ENCODE peak calls at places on chromosome X, in nine cellular contexts. W is Panc1, A is H1, V is K562, D is HL-60, B is endothelial cell of umbilical vein, P is stomach, T is prostate gland, M is transverse colon. S is an unnamed sample. For H3K27me3, the result is how much of the 10 kb centered on the place peaks cover.

GRCh38 chrX:28586891-28587635 is at the start of gene IL1RAPL1:
- DNase-seq in B (peak), T (peak), D (no peak), W (no peak), P (no peak), V (no peak), A (no peak), M (no peak), S (no peak)

GRCh38 chrX:70168238-70169188 is 8.8 kb upstream of the DGAT2L6 start:
- DNase-seq in A (no peak), D (no peak), P (no peak), V (peak), T (no peak), W (no peak), M (no peak), B (peak), S (no peak)

GRCh38 chrX:346034-346813 is 27.6 kb upstream of the GTPBP6 start:
- DNase-seq in P (no peak), B (no peak), A (peak), T (no peak), V (no peak), D (no peak), W (no peak), M (no peak), S (no peak)

GRCh38 chrX:146054311-146054710 is 236.7 kb downstream of the SLITRK2 start:
- DNase-seq in B (no peak), D (no peak), M (no peak), V (no peak), A (no peak), W (no peak), T (no peak), P (no peak), S (no peak)

GRCh38 chrX:155441097-155441496 is 17.3 kb downstream of the F8A3 start:
- DNase-seq in A (no peak), T (no peak), B (no peak), M (no peak), W (no peak), D (no peak), V (no peak), P (no peak), S (no peak)

GRCh38 chrX:54758114-54759055 is 39.7 kb downstream of the ITIH6 start:
- DNase-seq in M (no peak), B (no peak), T (no peak), A (no peak), V (no peak), D (no peak), W (no peak), P (no peak), S (peak)

GRCh38 chrX:12013220-12013619 is 125.1 kb upstream of the FRMPD4 start:
- DNase-seq in D (no peak), W (no peak), M (no peak), V (no peak), A (no peak), P (no peak), T (no peak), B (peak), S (no peak)

GRCh38 chrX:50622751-50623150 is 152.1 kb upstream of the DGKK start:
- DNase-seq in W (no peak), D (no peak), B (no peak), V (no peak), M (no peak), T (no peak), A (no peak), P (no peak), S (no peak)

GRCh38 chrX:86171366-86171765 is 23.1 kb downstream of the DACH2 start:
- DNase-seq in W (peak), V (no peak), P (no peak), A (peak), T (no peak), M (no peak), D (peak), B (peak), S (no peak)

GRCh38 chrX:21855937-21856415 is at the start of gene YY2:
- DNase-seq in P (no peak), D (no peak), A (no peak), B (no peak), W (no peak), T (no peak), V (no peak), M (no peak), S (no peak)

GRCh38 chrX:153851981-153852380 is 21.6 kb upstream of the PDZD4 start:
- DNase-seq in V (no peak), T (no peak), W (no peak), A (no peak), B (peak), M (no peak), P (no peak), D (no peak), S (no peak)

GRCh38 chrX:152817082-152817744 is 13.3 kb downstream of the CETN2 start:
- DNase-seq in V (peak), D (no peak), T (no peak), A (no peak), P (no peak), W (no peak), B (peak), M (peak), S (no peak)

GRCh38 chrX:153925739-153926593 is at the start of gene ARHGAP4:
- DNase-seq in P (no peak), V (peak), A (no peak), W (no peak), T (no peak), M (no peak), D (peak), B (no peak), S (no peak)

GRCh38 chrX:78387364-78387763 is 60.0 kb upstream of the CYSLTR1 start:
- DNase-seq in A (no peak), B (no peak), D (no peak), P (no peak), V (no peak), W (no peak), T (no peak), M (no peak), S (no peak)

GRCh38 chrX:115690554-115691216 is 129.7 kb downstream of the PLS3 start:
- DNase-seq in B (peak), P (peak), V (peak), D (peak), T (peak), A (peak), M (peak), W (peak), S (no peak)

GRCh38 chrX:149124526-149125108 is 380.5 kb downstream of the IDS start:
- DNase-seq in W (no peak), D (no peak), V (no peak), M (no peak), T (no peak), B (no peak), P (no peak), A (no peak), S (no peak)

GRCh38 chrX:97238632-97239031 is 354.9 kb downstream of the RPA4 start:
- DNase-seq in T (no peak), V (no peak), M (no peak), B (peak), D (no peak), P (no peak), W (no peak), A (no peak), S (no peak)

GRCh38 chrX:17968367-17968766 is 107.3 kb upstream of the RAI2 start:
- DNase-seq in B (no peak), A (no peak), W (no peak), M (no peak), P (no peak), D (no peak), V (no peak), T (no peak), S (no peak)

GRCh38 chrX:70434352-70434866 is 10.2 kb upstream of the DLG3 start:
- DNase-seq in A (peak), D (peak), V (peak), B (peak), W (peak), M (peak), T (peak), P (peak), S (peak)

GRCh38 chrX:15607067-15607466 is 6.3 kb upstream of the ACE2 start:
- DNase-seq in M (no peak), V (no peak), T (peak), P (peak), A (no peak), W (no peak), D (no peak), B (no peak), S (no peak)

GRCh38 chrX:11470231-11470630 is 177.0 kb downstream of the AMELX start:
- DNase-seq in P (no peak), A (no peak), D (no peak), W (no peak), V (no peak), B (peak), T (peak), M (no peak), S (no peak)

GRCh38 chrX:17459008-17459407 is 84.0 kb downstream of the NHS start:
- DNase-seq in W (no peak), M (no peak), D (no peak), B (no peak), V (no peak), T (peak), A (no peak), P (peak), S (no peak)

GRCh38 chrX:113300580-113300979 is 459.9 kb upstream of the AMOT start:
- DNase-seq in W (no peak), A (no peak), M (no peak), D (no peak), P (no peak), B (no peak), V (no peak), T (no peak), S (no peak)

GRCh38 chrX:29555465-29556091 is 659.8 kb upstream of the MAGEB2 start:
- DNase-seq in T (no peak), M (no peak), V (no peak), W (no peak), A (no peak), P (no peak), D (no peak), B (no peak), S (no peak)

GRCh38 chrX:107935200-107935599 is 47.0 kb downstream of the TEX13B start:
- DNase-seq in B (peak), V (no peak), P (no peak), A (no peak), T (no peak), D (no peak), M (no peak), W (peak), S (no peak)

GRCh38 chrX:7201481-7201880 is 53.5 kb upstream of the PUDP start:
- DNase-seq in D (no peak), V (no peak), P (no peak), T (no peak), W (no peak), M (no peak), B (no peak), A (no peak), S (no peak)

GRCh38 chrX:47572773-47573333 is 9.4 kb upstream of the TIMP1 start:
- DNase-seq in W (no peak), V (no peak), A (no peak), M (no peak), P (no peak), D (no peak), B (no peak), T (no peak), S (no peak)

GRCh38 chrX:40908026-40908425 is 172.7 kb upstream of the MED14 start:
- DNase-seq in M (no peak), V (no peak), A (no peak), D (no peak), B (peak), W (no peak), T (no peak), P (no peak), S (no peak)

GRCh38 chrX:45506149-45506768 is 305.6 kb upstream of the DIPK2B start:
- DNase-seq in B (peak), P (no peak), W (no peak), V (no peak), A (no peak), M (no peak), T (no peak), D (no peak), S (no peak)

GRCh38 chrX:8288590-8288989 is 117.5 kb upstream of the VCX2 start:
- DNase-seq in M (no peak), V (no peak), W (no peak), P (no peak), A (no peak), B (no peak), T (no peak), D (no peak), S (no peak)

GRCh38 chrX:151789179-151789800 is 54.7 kb downstream of the CNGA2 start:
- DNase-seq in M (peak), P (peak), D (no peak), T (no peak), B (peak), V (no peak), W (no peak), A (no peak), S (peak)

GRCh38 chrX:141839856-141840255 is 1.7 kb downstream of the MAGEC3 start:
- DNase-seq in M (no peak), V (no peak), W (no peak), T (no peak), D (no peak), A (no peak), B (no peak), P (no peak), S (no peak)

GRCh38 chrX:151703487-151703886 is 8.2 kb downstream of the PRRG3 start:
- DNase-seq in B (no peak), A (no peak), D (no peak), T (no peak), V (no peak), P (peak), W (no peak), M (no peak), S (no peak)

GRCh38 chrX:136658151-136658550 is 10.2 kb downstream of the CD40LG start:
- DNase-seq in M (no peak), T (no peak), B (no peak), W (no peak), A (no peak), D (no peak), V (no peak), P (no peak), S (no peak)

GRCh38 chrX:103608305-103608963 is 671 bp downstream of the TCEAL3 start:
- DNase-seq in M (no peak), B (no peak), W (no peak), V (no peak), P (no peak), A (peak), D (no peak), T (peak), S (no peak)

GRCh38 chrX:136584545-136584944 is 52.5 kb downstream of the VGLL1 start:
- DNase-seq in W (no peak), P (no peak), T (no peak), V (no peak), D (no peak), M (no peak), B (no peak), A (no peak), S (no peak)

GRCh38 chrX:141701081-141701480 is 2.5 kb upstream of the SPANXD start:
- DNase-seq in P (no peak), W (no peak), B (no peak), D (no peak), V (no peak), M (no peak), T (no peak), A (no peak), S (no peak)

GRCh38 chrX:63746715-63747114 is 38.3 kb downstream of the ARHGEF9 start:
- DNase-seq in P (no peak), T (no peak), B (peak), M (no peak), V (no peak), W (no peak), D (no peak), A (no peak), S (no peak)

GRCh38 chrX:118975831-118976598 is 1.6 kb downstream of the LONRF3 start:
- DNase-seq in B (peak), A (no peak), D (peak), V (peak), M (peak), T (peak), W (no peak), P (peak), S (peak)

GRCh38 chrX:118973389-118974087 is 880 bp upstream of the LONRF3 start:
- DNase-seq in A (no peak), D (no peak), T (no peak), W (no peak), V (no peak), P (no peak), M (peak), B (no peak), S (no peak)

GRCh38 chrX:118974908-118975671 is 672 bp downstream of the LONRF3 start:
- DNase-seq in B (peak), T (peak), D (peak), M (peak), P (peak), V (peak), W (no peak), A (no peak), S (no peak)

GRCh38 chrX:118976599-118977340 is 2.4 kb downstream of the LONRF3 start:
- DNase-seq in D (peak), M (peak), T (peak), P (peak), W (no peak), A (no peak), V (peak), B (no peak), S (no peak)

GRCh38 chrX:118974088-118974907 is at the start of gene LONRF3:
- DNase-seq in M (peak), W (peak), A (no peak), V (peak), T (peak), B (peak), P (peak), D (peak), S (no peak)
- H3K4me3 ChIP-seq in M (peak), W (peak), A (no peak), V (peak), T (peak), B (peak), P (peak), D (peak), S (peak)

GRCh38 chrX:55818673-55819375 is 101.3 kb downstream of the RRAGB start:
- DNase-seq in V (no peak), B (no peak), M (no peak), W (no peak), P (no peak), A (no peak), T (no peak), D (no peak), S (no peak)

GRCh38 chrX:55816023-55816422 is 98.5 kb downstream of the RRAGB start:
- DNase-seq in P (no peak), W (no peak), A (no peak), D (no peak), V (no peak), T (no peak), M (no peak), B (no peak), S (no peak)

GRCh38 chrX:55813150-55813549 is 95.6 kb downstream of the RRAGB start:
- DNase-seq in M (no peak), D (no peak), W (no peak), V (no peak), B (no peak), A (no peak), T (no peak), P (no peak), S (no peak)

DNA sequence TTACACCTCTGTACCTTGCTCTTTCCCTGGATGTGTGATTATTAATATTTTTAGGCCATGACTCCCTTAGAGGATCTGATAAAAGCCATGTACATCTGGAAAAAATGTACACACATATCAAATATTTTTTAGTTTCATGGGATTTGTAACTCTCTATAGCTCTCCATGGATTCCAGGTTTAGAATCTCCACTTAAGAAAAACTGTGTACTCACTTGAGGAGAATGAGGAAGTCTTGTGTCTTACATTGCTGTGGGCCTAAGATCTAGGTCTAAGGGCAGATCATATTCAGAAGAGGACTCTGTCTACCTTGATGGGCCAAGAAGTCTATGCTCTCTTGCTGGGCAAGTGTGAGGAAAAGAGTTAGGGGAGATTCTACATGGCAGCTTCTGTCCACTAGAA is 98.0 kb downstream of the RRAGB start:
- DNase-seq in B (no peak), M (no peak), A (no peak), V (no peak), T (no peak), P (no peak), W (no peak), D (no peak), S (no peak)
- H3K27me3 ChIP-seq in B (under half), M (under half), A (under half), V (under half), T (under half), P (under half), W (under half), D (under half), S (under half)

DNA sequence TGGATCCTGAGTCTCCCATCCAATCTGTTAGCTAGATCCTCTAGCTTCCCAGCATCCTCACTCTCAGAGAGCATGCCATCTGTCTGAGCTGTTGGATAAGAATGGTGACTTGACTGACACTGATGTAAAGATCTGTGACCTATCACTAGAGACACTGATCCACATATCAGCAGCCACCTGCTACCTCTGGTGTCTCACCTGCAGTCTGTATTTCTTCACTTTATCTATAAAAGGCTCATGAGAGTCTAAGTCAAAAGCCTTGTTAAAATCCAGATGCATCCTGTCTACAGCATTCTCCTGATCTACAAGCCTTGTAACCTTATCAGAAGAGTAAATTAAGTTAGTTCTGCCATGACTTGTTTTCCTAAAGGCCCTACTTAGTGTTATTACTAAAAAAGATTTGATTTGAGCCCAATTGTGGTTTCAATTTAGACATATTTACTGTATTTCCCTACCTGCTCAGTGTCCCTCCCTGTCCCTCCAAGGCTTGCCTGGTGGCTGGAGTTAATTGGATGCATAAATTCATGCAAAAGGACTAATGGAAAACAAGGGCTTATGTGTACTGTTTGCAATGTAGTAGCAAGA is 25.4 kb upstream of the ARHGAP36 start:
- DNase-seq in V (no peak), B (no peak), M (no peak), W (no peak), T (no peak), D (no peak), P (no peak), A (no peak), S (no peak)
- TF ChIP-seq POLR2AphosphoS5 in V (no peak), B (no peak), M (no peak), W (no peak), T (no peak), D (no peak), P (no peak), A (no peak), S (no peak)

GRCh38 chrX:1661048-1661921 is 46.4 kb downstream of the ASMT start:
- DNase-seq in B (no peak), P (peak), V (peak), A (peak), M (peak), W (no peak), D (peak), T (peak), S (no peak)

GRCh38 chrX:1657367-1658082 is 42.7 kb downstream of the ASMT start:
- DNase-seq in B (peak), M (peak), A (no peak), T (no peak), D (peak), W (no peak), P (no peak), V (no peak), S (no peak)

GRCh38 chrX:1656379-1656778 is 41.5 kb downstream of the ASMT start:
- DNase-seq in D (no peak), V (no peak), M (no peak), T (no peak), W (no peak), B (no peak), P (no peak), A (no peak), S (no peak)

GRCh38 chrX:1659664-1660461 is 45.0 kb downstream of the ASMT start:
- DNase-seq in A (no peak), T (no peak), W (no peak), D (no peak), M (no peak), P (no peak), V (no peak), B (no peak), S (no peak)

DNA sequence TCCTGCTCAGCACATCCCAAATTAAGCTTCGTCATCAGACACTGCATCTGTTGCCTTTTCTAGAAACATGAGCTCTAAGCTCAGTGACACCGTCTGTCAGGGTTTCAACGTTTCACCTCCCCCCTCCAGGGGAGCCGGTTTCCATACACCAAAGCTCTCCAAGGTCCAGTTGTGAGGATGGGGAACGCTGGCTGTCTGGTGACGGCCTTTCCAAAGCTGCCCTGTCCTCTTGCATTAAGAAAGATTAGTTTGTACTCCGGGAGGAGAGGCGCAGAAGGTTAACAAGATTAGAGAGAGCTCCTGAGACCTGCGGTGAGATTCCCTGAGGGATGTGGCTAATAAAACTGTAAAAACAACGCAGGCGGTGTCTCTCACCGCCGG is 43.2 kb downstream of the ASMT start:
- DNase-seq in B (no peak), V (no peak), M (no peak), T (no peak), P (no peak), D (no peak), A (no peak), W (no peak), S (no peak)
- H3K4me3 ChIP-seq in B (no peak), V (no peak), M (no peak), T (no peak), P (no peak), D (no peak), A (no peak), W (no peak), S (no peak)

GRCh38 chrX:133681416-133681815 is 266.1 kb upstream of the GPC4 start:
- DNase-seq in V (no peak), M (no peak), W (no peak), A (no peak), B (no peak), D (no peak), T (no peak), P (no peak), S (no peak)
- H3K27me3 ChIP-seq in V (under half), M (under half), W (under half), A (under half), B (under half), D (under half), T (under half), P (under half), S (under half)